ENCODE peak calls at places on chromosomes 1 and 21, in seven cellular contexts. One of them, this sample, is unnamed.

GRCh38 chr1:241362350-241362749 is 5.3 kb upstream of the RGS7 start:
- DNase-seq in tibial artery: no peak
- DNase-seq in cardiac muscle cell: no peak
- DNase-seq in WTC11: no peak
- DNase-seq in CD8-positive, alpha-beta T cell: no peak
- DNase-seq in left ventricle myocardium inferior: no peak
- DNase-seq in WERI-Rb-1: no peak
- DNase-seq in this sample: no peak

GRCh38 chr1:199784127-199784526 is 243.4 kb upstream of the NR5A2 start:
- DNase-seq in tibial artery: no peak
- DNase-seq in cardiac muscle cell: no peak
- DNase-seq in WTC11: no peak
- DNase-seq in CD8-positive, alpha-beta T cell: no peak
- DNase-seq in left ventricle myocardium inferior: no peak
- DNase-seq in WERI-Rb-1: no peak
- DNase-seq in this sample: no peak

GRCh38 chr1:19232526-19232851 is 18.8 kb downstream of the EMC1 start:
- DNase-seq in tibial artery: peak
- DNase-seq in cardiac muscle cell: peak
- DNase-seq in WTC11: no peak
- DNase-seq in CD8-positive, alpha-beta T cell: no peak
- DNase-seq in left ventricle myocardium inferior: peak
- DNase-seq in WERI-Rb-1: no peak
- DNase-seq in this sample: no peak

GRCh38 chr1:39976732-39977131 is 21.8 kb downstream of the MFSD2A start:
- DNase-seq in tibial artery: no peak
- DNase-seq in cardiac muscle cell: peak
- DNase-seq in WTC11: peak
- DNase-seq in CD8-positive, alpha-beta T cell: no peak
- DNase-seq in left ventricle myocardium inferior: no peak
- DNase-seq in WERI-Rb-1: no peak
- DNase-seq in this sample: no peak

GRCh38 chr1:35573198-35573775 is at the start of gene TFAP2E:
- DNase-seq in tibial artery: no peak
- DNase-seq in cardiac muscle cell: peak
- DNase-seq in WTC11: peak
- DNase-seq in CD8-positive, alpha-beta T cell: no peak
- DNase-seq in left ventricle myocardium inferior: no peak
- DNase-seq in WERI-Rb-1: no peak
- DNase-seq in this sample: no peak

GRCh38 chr21:33660406-33660805 is 18.1 kb downstream of the ITSN1 start:
- DNase-seq in tibial artery: no peak
- DNase-seq in cardiac muscle cell: peak
- DNase-seq in WTC11: no peak
- DNase-seq in CD8-positive, alpha-beta T cell: no peak
- DNase-seq in left ventricle myocardium inferior: no peak
- DNase-seq in WERI-Rb-1: no peak
- DNase-seq in this sample: no peak

GRCh38 chr1:222798111-222798510 is 16.7 kb upstream of the DISP1 start:
- DNase-seq in tibial artery: no peak
- DNase-seq in cardiac muscle cell: peak
- DNase-seq in WTC11: no peak
- DNase-seq in CD8-positive, alpha-beta T cell: no peak
- DNase-seq in left ventricle myocardium inferior: no peak
- DNase-seq in WERI-Rb-1: no peak
- DNase-seq in this sample: no peak

GRCh38 chr1:36534711-36535412 is 52.1 kb upstream of the CSF3R start:
- DNase-seq in tibial artery: peak
- DNase-seq in cardiac muscle cell: no peak
- DNase-seq in WTC11: no peak
- DNase-seq in CD8-positive, alpha-beta T cell: no peak
- DNase-seq in left ventricle myocardium inferior: no peak
- DNase-seq in WERI-Rb-1: no peak
- DNase-seq in this sample: no peak

GRCh38 chr1:113252166-113252565 is 138.1 kb upstream of the MAGI3 start:
- DNase-seq in tibial artery: no peak
- DNase-seq in cardiac muscle cell: no peak
- DNase-seq in WTC11: no peak
- DNase-seq in CD8-positive, alpha-beta T cell: no peak
- DNase-seq in left ventricle myocardium inferior: no peak
- DNase-seq in WERI-Rb-1: peak
- DNase-seq in this sample: no peak

GRCh38 chr1:34851431-34852105 is 8.0 kb downstream of the SMIM12 start:
- DNase-seq in tibial artery: peak
- DNase-seq in cardiac muscle cell: peak
- DNase-seq in WTC11: no peak
- DNase-seq in CD8-positive, alpha-beta T cell: no peak
- DNase-seq in left ventricle myocardium inferior: peak
- DNase-seq in WERI-Rb-1: no peak
- DNase-seq in this sample: no peak

GRCh38 chr1:168004531-168004930 is 67.7 kb upstream of the MPC2 start:
- DNase-seq in tibial artery: no peak
- DNase-seq in cardiac muscle cell: no peak
- DNase-seq in WTC11: no peak
- DNase-seq in CD8-positive, alpha-beta T cell: no peak
- DNase-seq in left ventricle myocardium inferior: no peak
- DNase-seq in WERI-Rb-1: no peak
- DNase-seq in this sample: no peak

GRCh38 chr1:231493421-231494185 is 34.9 kb upstream of the TSNAX start:
- DNase-seq in tibial artery: no peak
- DNase-seq in cardiac muscle cell: peak
- DNase-seq in WTC11: no peak
- DNase-seq in CD8-positive, alpha-beta T cell: no peak
- DNase-seq in left ventricle myocardium inferior: no peak
- DNase-seq in WERI-Rb-1: no peak
- DNase-seq in this sample: no peak

GRCh38 chr1:197998110-197998509 is 80.9 kb downstream of the LHX9 start:
- DNase-seq in tibial artery: no peak
- DNase-seq in cardiac muscle cell: no peak
- DNase-seq in WTC11: peak
- DNase-seq in CD8-positive, alpha-beta T cell: no peak
- DNase-seq in left ventricle myocardium inferior: no peak
- DNase-seq in WERI-Rb-1: no peak
- DNase-seq in this sample: no peak
- TF ChIP-seq CTCF in tibial artery: no peak
- TF ChIP-seq CTCF in cardiac muscle cell: no peak
- TF ChIP-seq CTCF in WTC11: no peak
- TF ChIP-seq CTCF in CD8-positive, alpha-beta T cell: no peak
- TF ChIP-seq CTCF in left ventricle myocardium inferior: no peak
- TF ChIP-seq CTCF in WERI-Rb-1: peak
- TF ChIP-seq CTCF in this sample: no peak

GRCh38 chr1:25117233-25117823 is 115.0 kb downstream of the SYF2 start:
- DNase-seq in tibial artery: no peak
- DNase-seq in cardiac muscle cell: no peak
- DNase-seq in WTC11: peak
- DNase-seq in CD8-positive, alpha-beta T cell: no peak
- DNase-seq in left ventricle myocardium inferior: no peak
- DNase-seq in WERI-Rb-1: peak
- DNase-seq in this sample: no peak
- TF ChIP-seq CTCF in tibial artery: no peak
- TF ChIP-seq CTCF in cardiac muscle cell: no peak
- TF ChIP-seq CTCF in WTC11: peak
- TF ChIP-seq CTCF in CD8-positive, alpha-beta T cell: no peak
- TF ChIP-seq CTCF in left ventricle myocardium inferior: no peak
- TF ChIP-seq CTCF in WERI-Rb-1: peak
- TF ChIP-seq CTCF in this sample: no peak

GRCh38 chr1:105270966-105271365 is 1521.3 kb downstream of the AMY1C start:
- DNase-seq in tibial artery: no peak
- DNase-seq in cardiac muscle cell: no peak
- DNase-seq in WTC11: no peak
- DNase-seq in CD8-positive, alpha-beta T cell: no peak
- DNase-seq in left ventricle myocardium inferior: no peak
- DNase-seq in WERI-Rb-1: no peak
- DNase-seq in this sample: no peak
- TF ChIP-seq CTCF in tibial artery: no peak
- TF ChIP-seq CTCF in cardiac muscle cell: no peak
- TF ChIP-seq CTCF in WTC11: no peak
- TF ChIP-seq CTCF in CD8-positive, alpha-beta T cell: no peak
- TF ChIP-seq CTCF in left ventricle myocardium inferior: no peak
- TF ChIP-seq CTCF in WERI-Rb-1: no peak
- TF ChIP-seq CTCF in this sample: no peak

GRCh38 chr21:36429672-36430546 is 44.7 kb downstream of the CHAF1B start:
- DNase-seq in tibial artery: peak
- DNase-seq in cardiac muscle cell: peak
- DNase-seq in WTC11: peak
- DNase-seq in CD8-positive, alpha-beta T cell: peak
- DNase-seq in left ventricle myocardium inferior: peak
- DNase-seq in WERI-Rb-1: peak
- DNase-seq in this sample: peak
- TF ChIP-seq CTCF in tibial artery: peak
- TF ChIP-seq CTCF in cardiac muscle cell: peak
- TF ChIP-seq CTCF in WTC11: no peak
- TF ChIP-seq CTCF in CD8-positive, alpha-beta T cell: no peak
- TF ChIP-seq CTCF in left ventricle myocardium inferior: no peak
- TF ChIP-seq CTCF in WERI-Rb-1: peak
- TF ChIP-seq CTCF in this sample: no peak

GRCh38 chr21:29053656-29054055 is 19.8 kb downstream of the CCT8 start:
- DNase-seq in tibial artery: no peak
- DNase-seq in cardiac muscle cell: no peak
- DNase-seq in WTC11: no peak
- DNase-seq in CD8-positive, alpha-beta T cell: no peak
- DNase-seq in left ventricle myocardium inferior: no peak
- DNase-seq in WERI-Rb-1: no peak
- DNase-seq in this sample: no peak

GRCh38 chr21:29055080-29055479 is 18.4 kb downstream of the CCT8 start:
- DNase-seq in tibial artery: no peak
- DNase-seq in cardiac muscle cell: no peak
- DNase-seq in WTC11: no peak
- DNase-seq in CD8-positive, alpha-beta T cell: no peak
- DNase-seq in left ventricle myocardium inferior: no peak
- DNase-seq in WERI-Rb-1: no peak
- DNase-seq in this sample: no peak

GRCh38 chr21:29056005-29056404 is 17.4 kb downstream of the CCT8 start:
- DNase-seq in tibial artery: no peak
- DNase-seq in cardiac muscle cell: no peak
- DNase-seq in WTC11: no peak
- DNase-seq in CD8-positive, alpha-beta T cell: no peak
- DNase-seq in left ventricle myocardium inferior: no peak
- DNase-seq in WERI-Rb-1: no peak
- DNase-seq in this sample: no peak

GRCh38 chr21:29053011-29053553 is 20.4 kb downstream of the CCT8 start:
- DNase-seq in tibial artery: no peak
- DNase-seq in cardiac muscle cell: no peak
- DNase-seq in WTC11: no peak
- DNase-seq in CD8-positive, alpha-beta T cell: no peak
- DNase-seq in left ventricle myocardium inferior: no peak
- DNase-seq in WERI-Rb-1: no peak
- DNase-seq in this sample: no peak

DNA sequence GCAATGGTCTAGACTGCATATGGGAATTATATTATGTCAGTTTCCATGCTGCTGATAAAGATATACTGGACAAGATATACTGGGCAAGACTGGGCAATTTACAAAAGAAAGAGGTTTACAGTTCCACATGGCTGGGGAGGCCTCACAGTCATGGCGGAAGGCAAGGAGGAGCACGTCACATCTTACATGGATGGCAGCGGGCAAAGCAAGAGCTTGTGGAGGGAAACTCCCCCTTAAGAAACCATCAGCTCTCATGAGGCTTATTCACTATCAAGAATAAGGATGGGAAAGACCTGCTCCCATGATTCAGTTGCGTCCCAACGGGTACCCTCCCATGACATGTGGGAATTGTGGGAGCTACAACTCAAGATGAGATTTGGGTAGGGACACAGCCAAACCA is 21.2 kb downstream of the CCT8 start:
- DNase-seq in tibial artery: no peak
- DNase-seq in cardiac muscle cell: no peak
- DNase-seq in WTC11: no peak
- DNase-seq in CD8-positive, alpha-beta T cell: no peak
- DNase-seq in left ventricle myocardium inferior: no peak
- DNase-seq in WERI-Rb-1: no peak
- DNase-seq in this sample: no peak
- TF ChIP-seq CTCF in tibial artery: no peak
- TF ChIP-seq CTCF in cardiac muscle cell: no peak
- TF ChIP-seq CTCF in WTC11: no peak
- TF ChIP-seq CTCF in CD8-positive, alpha-beta T cell: no peak
- TF ChIP-seq CTCF in left ventricle myocardium inferior: no peak
- TF ChIP-seq CTCF in WERI-Rb-1: no peak
- TF ChIP-seq CTCF in this sample: no peak

DNA sequence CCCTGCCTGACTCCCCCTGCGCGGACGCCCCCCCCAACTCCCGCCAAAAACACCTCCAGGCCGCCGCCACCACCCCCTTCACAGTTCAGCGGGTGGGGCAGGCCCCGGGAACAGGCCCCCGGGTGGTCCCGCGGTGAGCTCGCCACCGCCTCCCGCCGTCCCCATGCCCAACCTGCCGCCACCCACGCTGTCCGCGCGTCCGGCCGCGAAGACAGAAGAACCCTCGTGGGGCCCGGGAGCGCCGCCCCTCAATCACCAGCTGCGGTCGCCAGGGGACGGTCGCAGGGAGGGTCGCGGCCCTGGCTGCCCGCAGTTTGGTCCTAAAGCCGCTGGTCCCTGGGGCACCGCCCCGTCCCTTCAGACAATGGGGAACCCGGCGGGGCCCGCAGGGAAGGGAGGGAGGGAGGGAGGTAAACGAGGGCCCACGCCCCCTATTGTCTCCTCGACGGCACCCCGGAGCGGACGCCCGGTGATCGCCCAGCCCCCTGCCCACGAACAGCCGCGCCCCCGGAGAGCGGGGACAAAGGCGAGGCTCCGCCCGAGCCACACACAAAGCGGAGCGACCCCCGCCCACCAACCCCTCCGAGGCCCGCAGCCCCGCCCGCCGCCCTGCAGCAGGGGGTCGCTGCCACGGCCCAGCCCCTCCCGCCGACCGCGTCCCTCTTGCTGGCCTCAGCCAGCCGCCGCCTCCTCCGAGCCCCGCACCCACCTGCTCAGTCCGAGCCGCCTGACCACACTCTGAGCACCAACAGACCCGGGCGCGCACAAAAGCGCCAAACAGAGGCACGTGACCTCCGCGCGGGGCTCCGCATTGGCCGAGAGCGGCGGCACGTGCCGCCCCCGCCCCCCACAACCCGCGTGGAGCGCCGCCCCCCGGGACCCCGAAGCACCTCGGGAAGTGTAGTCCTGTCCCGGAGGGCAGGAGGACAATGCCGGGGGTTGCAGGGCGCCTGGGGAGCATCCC is at the start of gene STMN1:
- DNase-seq in tibial artery: peak
- DNase-seq in cardiac muscle cell: peak
- DNase-seq in WTC11: peak
- DNase-seq in CD8-positive, alpha-beta T cell: peak
- DNase-seq in left ventricle myocardium inferior: peak
- DNase-seq in WERI-Rb-1: peak
- DNase-seq in this sample: peak
- TF ChIP-seq CTCF in tibial artery: no peak
- TF ChIP-seq CTCF in cardiac muscle cell: peak
- TF ChIP-seq CTCF in WTC11: no peak
- TF ChIP-seq CTCF in CD8-positive, alpha-beta T cell: no peak
- TF ChIP-seq CTCF in left ventricle myocardium inferior: no peak
- TF ChIP-seq CTCF in WERI-Rb-1: no peak
- TF ChIP-seq CTCF in this sample: no peak

This sample was measured in activated B cell treated with CpG ODN at 0.5 μM for 24 hours.